ENCODE peak calls at places on chromosomes 4 and X, in eight cellular contexts. M is psoas muscle; P is Peyer's patch; Q is stomach; A is tibial nerve; G is suprapubic skin; L is CD4-positive, alpha-beta memory T cell; I is neural progenitor cell. S is an unnamed sample. For H3K4me1 and H3K27me3, the result is how much of the 10 kb centered on the place peaks cover.

GRCh38 chrX:73214366-73215094 is at the start of gene NAP1L2:
- DNase-seq in M (peak), P (no peak), Q (no peak), A (peak), G (no peak), L (peak), I (peak), S (peak)

GRCh38 chrX:120015145-120016067 is 62.1 kb downstream of the RHOXF2B start:
- DNase-seq in M (no peak), P (no peak), Q (no peak), A (no peak), G (no peak), L (no peak), I (peak), S (no peak)

GRCh38 chr4:164056426-164057142 is 562.1 kb downstream of the TMA16 start:
- DNase-seq in M (no peak), P (no peak), Q (no peak), A (no peak), G (no peak), L (no peak), I (no peak), S (no peak)

GRCh38 chrX:12954981-12955380 is 19.9 kb upstream of the TMSB4X start:
- DNase-seq in M (no peak), P (no peak), Q (no peak), A (no peak), G (no peak), L (no peak), I (no peak), S (no peak)

GRCh38 chrX:31445542-31445941 is 373.7 kb upstream of the FTHL17 start:
- DNase-seq in M (no peak), P (no peak), Q (no peak), A (no peak), G (no peak), L (no peak), I (no peak), S (no peak)

GRCh38 chr4:105274090-105274489 is 127.4 kb downstream of the TET2 start:
- DNase-seq in M (no peak), P (no peak), Q (no peak), A (no peak), G (no peak), L (no peak), I (no peak), S (no peak)

GRCh38 chr4:120005527-120005926 is 61.1 kb downstream of the MAD2L1 start:
- DNase-seq in M (no peak), P (no peak), Q (no peak), A (no peak), G (no peak), L (no peak), I (no peak), S (no peak)

GRCh38 chr4:182449186-182449880 is 206.1 kb downstream of the TENM3 start:
- DNase-seq in M (no peak), P (no peak), Q (no peak), A (no peak), G (no peak), L (no peak), I (peak), S (no peak)

GRCh38 chr4:185082549-185082948 is 60.5 kb upstream of the SLC25A4 start:
- DNase-seq in M (no peak), P (no peak), Q (no peak), A (no peak), G (no peak), L (no peak), I (no peak), S (no peak)

GRCh38 chr4:21476753-21477152 is 471.8 kb downstream of the KCNIP4 start:
- DNase-seq in M (no peak), P (no peak), Q (no peak), A (no peak), G (no peak), L (no peak), I (peak), S (no peak)

GRCh38 chrX:108199691-108200090 is 108.1 kb downstream of the ATG4A start:
- DNase-seq in M (no peak), P (no peak), Q (no peak), A (peak), G (no peak), L (no peak), I (peak), S (no peak)

GRCh38 chr4:141501395-141501794 is 135.0 kb upstream of the IL15 start:
- DNase-seq in M (no peak), P (no peak), Q (no peak), A (no peak), G (no peak), L (no peak), I (no peak), S (no peak)

GRCh38 chr4:156732634-156733033 is 239.0 kb downstream of the PDGFC start:
- DNase-seq in M (no peak), P (no peak), Q (no peak), A (no peak), G (no peak), L (no peak), I (no peak), S (no peak)

GRCh38 chrX:150364347-150365050 is 1.4 kb downstream of the MAMLD1 start:
- DNase-seq in M (peak), P (no peak), Q (no peak), A (peak), G (no peak), L (peak), I (peak), S (peak)

GRCh38 chrX:10579753-10580060 is 40.7 kb downstream of the MID1 start:
- DNase-seq in M (no peak), P (no peak), Q (no peak), A (no peak), G (no peak), L (no peak), I (peak), S (no peak)

GRCh38 chr4:91936301-91936700 is 367.5 kb upstream of the GRID2 start:
- DNase-seq in M (no peak), P (no peak), Q (no peak), A (no peak), G (no peak), L (no peak), I (no peak), S (no peak)

GRCh38 chrX:2226182-2226581 is 274.6 kb downstream of the DHRSX start:
- DNase-seq in M (no peak), P (no peak), Q (no peak), A (no peak), G (no peak), L (no peak), I (no peak), S (no peak)

GRCh38 chr4:2962099-2962455 is 1.1 kb downstream of the NOP14 start:
- DNase-seq in M (no peak), P (no peak), Q (no peak), A (no peak), G (no peak), L (no peak), I (peak), S (peak)

GRCh38 chr4:177351611-177352010 is 41.9 kb downstream of the NEIL3 start:
- DNase-seq in M (no peak), P (no peak), Q (no peak), A (no peak), G (no peak), L (no peak), I (no peak), S (no peak)

GRCh38 chr4:147052361-147052760 is 106.7 kb upstream of the TTC29 start:
- DNase-seq in M (no peak), P (no peak), Q (no peak), A (no peak), G (no peak), L (no peak), I (no peak), S (no peak)

GRCh38 chrX:138756234-138756633 is 44.7 kb upstream of the FGF13 start:
- DNase-seq in M (peak), P (no peak), Q (no peak), A (peak), G (no peak), L (no peak), I (peak), S (no peak)

GRCh38 chr4:74123065-74123728 is 24.2 kb upstream of the CXCL2 start:
- DNase-seq in M (no peak), P (no peak), Q (no peak), A (no peak), G (no peak), L (no peak), I (no peak), S (no peak)

GRCh38 chr4:53189011-53189410 is 176.8 kb downstream of the SCFD2 start:
- DNase-seq in M (no peak), P (no peak), Q (no peak), A (no peak), G (no peak), L (no peak), I (no peak), S (no peak)

GRCh38 chrX:104193485-104193884 is 27.2 kb downstream of the FAM199X start:
- DNase-seq in M (no peak), P (no peak), Q (no peak), A (no peak), G (no peak), L (no peak), I (no peak), S (no peak)

GRCh38 chr4:148795156-148795864 is 353.1 kb upstream of the NR3C2 start:
- DNase-seq in M (no peak), P (no peak), Q (peak), A (no peak), G (no peak), L (no peak), I (peak), S (no peak)

GRCh38 chrX:148333989-148334388 is 166.4 kb upstream of the AFF2 start:
- DNase-seq in M (no peak), P (no peak), Q (no peak), A (no peak), G (no peak), L (peak), I (no peak), S (peak)

GRCh38 chrX:132622130-132622529 is 133.3 kb upstream of the MBNL3 start:
- DNase-seq in M (no peak), P (no peak), Q (no peak), A (no peak), G (no peak), L (no peak), I (no peak), S (no peak)

GRCh38 chrX:49247916-49248811 is 12.9 kb downstream of the CCDC22 start:
- DNase-seq in M (no peak), P (no peak), Q (no peak), A (no peak), G (no peak), L (no peak), I (no peak), S (no peak)

GRCh38 chrX:54042609-54043010 is 1.7 kb downstream of the PHF8 start:
- DNase-seq in M (peak), P (peak), Q (no peak), A (peak), G (no peak), L (peak), I (peak), S (peak)
- H3K27ac ChIP-seq in M (no peak), P (peak), Q (no peak), A (peak), G (no peak), L (peak), I (no peak), S (no peak)

GRCh38 chr4:16213107-16213506 is 13.2 kb downstream of the TAPT1 start:
- DNase-seq in M (no peak), P (no peak), Q (no peak), A (no peak), G (no peak), L (no peak), I (no peak), S (no peak)
- H3K4me1 ChIP-seq in M (under half), P (under half), Q (half or more), A (under half), G (under half), L (half or more), I (under half), S (under half)

DNA sequence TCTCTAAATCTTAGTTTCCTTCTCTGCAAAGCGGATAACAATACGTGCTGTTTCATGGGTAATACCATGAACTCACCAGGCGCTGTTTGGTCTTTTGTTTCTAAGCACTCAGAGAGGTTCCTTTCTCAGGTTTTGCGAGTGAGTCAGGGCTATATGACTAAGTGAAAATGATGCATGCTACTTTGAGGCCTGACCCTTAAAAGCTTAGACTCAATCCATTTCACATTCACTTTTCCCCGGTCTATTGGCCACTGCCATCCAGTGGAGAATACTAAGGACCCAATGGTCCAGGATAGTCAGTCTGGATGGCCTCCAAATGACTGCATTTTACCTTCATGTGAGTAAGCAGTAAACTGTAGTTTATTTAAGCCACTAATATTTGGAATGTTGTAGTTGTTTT is 400.8 kb upstream of the SLIT2 start:
- DNase-seq in M (no peak), P (no peak), Q (no peak), A (no peak), G (no peak), L (no peak), I (no peak), S (no peak)
- H3K27me3 ChIP-seq in M (under half), P (under half), Q (under half), A (under half), G (under half), L (under half), I (under half), S (under half)

GRCh38 chrX:16662402-16662801 is 12.4 kb downstream of the S100G start:
- DNase-seq in M (no peak), P (no peak), Q (no peak), A (no peak), G (no peak), L (no peak), I (no peak), S (no peak)
- H3K27ac ChIP-seq in M (no peak), P (no peak), Q (no peak), A (no peak), G (no peak), L (no peak), I (no peak), S (no peak)

GRCh38 chr4:41158756-41159155 is 55.6 kb downstream of the APBB2 start:
- DNase-seq in M (no peak), P (no peak), Q (no peak), A (no peak), G (no peak), L (no peak), I (no peak), S (no peak)

GRCh38 chr4:41155194-41155830 is 59.0 kb downstream of the APBB2 start:
- DNase-seq in M (no peak), P (no peak), Q (no peak), A (no peak), G (no peak), L (no peak), I (no peak), S (no peak)

GRCh38 chr4:41156574-41156973 is 57.8 kb downstream of the APBB2 start:
- DNase-seq in M (no peak), P (no peak), Q (no peak), A (no peak), G (no peak), L (no peak), I (no peak), S (no peak)

GRCh38 chr4:41158274-41158673 is 56.1 kb downstream of the APBB2 start:
- DNase-seq in M (no peak), P (no peak), Q (no peak), A (no peak), G (no peak), L (no peak), I (no peak), S (no peak)

DNA sequence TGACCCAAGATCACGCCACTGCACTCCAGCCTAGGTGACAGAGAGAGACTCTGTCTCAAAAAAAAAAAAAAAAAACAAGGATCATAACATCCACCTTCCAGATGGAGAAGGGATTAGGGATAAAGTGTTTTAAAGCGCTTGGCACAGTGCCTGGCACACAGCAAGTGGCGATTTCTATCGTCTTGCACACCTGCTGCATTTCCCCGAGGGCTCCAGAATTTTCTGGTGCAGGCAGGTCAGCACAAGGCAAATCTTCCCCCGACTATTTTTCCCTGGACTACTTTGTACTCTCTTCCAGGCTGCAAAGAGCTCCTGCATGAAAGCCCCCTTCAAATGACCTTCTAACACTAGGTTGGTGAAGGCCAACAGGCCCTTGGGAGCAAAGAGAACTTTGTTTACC is 57.3 kb downstream of the APBB2 start:
- DNase-seq in M (no peak), P (no peak), Q (no peak), A (no peak), G (no peak), L (no peak), I (no peak), S (no peak)
- H3K4me1 ChIP-seq in M (under half), P (under half), Q (half or more), A (under half), G (under half), L (under half), I (under half), S (under half)

DNA sequence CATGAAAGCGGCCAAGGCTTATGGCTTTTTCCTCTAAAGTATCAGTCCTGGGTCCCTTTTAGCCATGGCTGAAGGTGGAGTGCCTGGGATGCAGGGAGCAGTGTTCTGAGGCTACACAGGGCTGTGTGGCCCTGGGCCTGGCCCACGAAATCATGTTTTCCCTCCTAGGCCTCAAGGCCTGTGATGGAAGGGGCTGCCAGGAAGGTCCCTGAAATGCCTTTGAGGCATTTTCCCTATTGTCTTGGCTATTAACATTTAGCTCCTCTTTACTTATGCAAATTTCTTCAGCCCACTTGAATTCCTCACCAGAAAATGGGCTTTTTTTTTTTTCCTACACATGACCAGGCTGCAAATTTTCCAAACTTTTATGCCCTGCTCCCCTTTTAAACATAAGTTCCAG is 657.0 kb downstream of the DACH2 start:
- DNase-seq in M (no peak), P (no peak), Q (no peak), A (no peak), G (no peak), L (no peak), I (no peak), S (no peak)
- H3K27me3 ChIP-seq in M (under half), P (under half), Q (under half), A (under half), G (under half), L (under half), I (under half), S (under half)

GRCh38 chr4:6965329-6965728 is 55.7 kb downstream of the TBC1D14 start:
- DNase-seq in M (no peak), P (no peak), Q (no peak), A (no peak), G (no peak), L (no peak), I (no peak), S (no peak)
- H3K27ac ChIP-seq in M (peak), P (no peak), Q (peak), A (no peak), G (no peak), L (no peak), I (no peak), S (no peak)

S was measured in CD8-positive, alpha-beta memory T cell.